ENCODE peak calls at places on chromosomes 3 and 15, in six cellular contexts. X is NCI-H345; Y is Jurkat, Clone E6-1; W is naive thymus-derived CD8-positive, alpha-beta T cell; E is left lung; M is sigmoid colon. Q is an unnamed sample.

GRCh38 chr3:114435733-114436132 is 141.9 kb downstream of the TIGIT start:
- DNase-seq in X (no peak), Y (no peak), W (no peak), E (no peak), M (no peak), Q (no peak)

GRCh38 chr15:77702211-77702957 is 69.7 kb upstream of the LINGO1 start:
- DNase-seq in X (no peak), Y (peak; percentile 4), W (no peak), E (no peak), M (no peak), Q (peak; percentile 49)

GRCh38 chr3:2851835-2852234 is 258.3 kb downstream of the IL5RA start:
- DNase-seq in X (no peak), Y (no peak), W (no peak), E (no peak), M (peak; percentile 70), Q (no peak)

GRCh38 chr3:46947981-46948791 is 28.4 kb downstream of the CCDC12 start:
- DNase-seq in X (peak; percentile 11), Y (peak; percentile 67), W (peak; percentile 25), E (peak; percentile 81), M (no peak), Q (peak; percentile 65)

GRCh38 chr3:28317438-28318022 is 31.0 kb upstream of the ZCWPW2 start:
- DNase-seq in X (peak; percentile 16), Y (peak; percentile 48), W (no peak), E (no peak), M (no peak), Q (peak; percentile 71)

GRCh38 chr3:55161256-55161655 is 233.4 kb upstream of the LRTM1 start:
- DNase-seq in X (no peak), Y (no peak), W (no peak), E (no peak), M (no peak), Q (no peak)

GRCh38 chr3:126028096-126028495 is 55.8 kb downstream of the SLC41A3 start:
- DNase-seq in X (no peak), Y (no peak), W (no peak), E (no peak), M (peak; percentile 25), Q (no peak)

GRCh38 chr3:29202368-29202767 is 78.5 kb upstream of the RBMS3 start:
- DNase-seq in X (no peak), Y (no peak), W (no peak), E (no peak), M (no peak), Q (peak; percentile 40)

GRCh38 chr15:93066834-93067648 is 22.0 kb downstream of the RGMA start:
- DNase-seq in X (no peak), Y (no peak), W (no peak), E (no peak), M (no peak), Q (no peak)

GRCh38 chr3:137764001-137764433 is at the start of gene SOX14:
- DNase-seq in X (peak; percentile 59), Y (no peak), W (no peak), E (peak; percentile 64), M (no peak), Q (no peak)

GRCh38 chr3:64645236-64645635 is 42.6 kb downstream of the ADAMTS9 start:
- DNase-seq in X (no peak), Y (no peak), W (no peak), E (no peak), M (no peak), Q (peak; percentile 48)

GRCh38 chr15:41987925-41988275 is 15.5 kb upstream of the EHD4 start:
- DNase-seq in X (no peak), Y (no peak), W (no peak), E (no peak), M (no peak), Q (no peak)

GRCh38 chr15:81398910-81399551 is 25.0 kb upstream of the TMC3 start:
- DNase-seq in X (no peak), Y (no peak), W (no peak), E (no peak), M (no peak), Q (no peak)

GRCh38 chr3:46027736-46028397 is 584 bp upstream of the XCR1 start:
- DNase-seq in X (no peak), Y (no peak), W (no peak), E (no peak), M (no peak), Q (no peak)

GRCh38 chr3:134373278-134373941 is 837 bp downstream of the AMOTL2 start:
- DNase-seq in X (no peak), Y (no peak), W (no peak), E (peak; percentile 78), M (peak; percentile 95), Q (peak; percentile 92)

GRCh38 chr15:81475471-81475870 is 101.5 kb upstream of the TMC3 start:
- DNase-seq in X (no peak), Y (no peak), W (no peak), E (no peak), M (no peak), Q (no peak)

GRCh38 chr3:108312656-108313055 is 16.3 kb downstream of the HHLA2 start:
- DNase-seq in X (no peak), Y (no peak), W (no peak), E (no peak), M (no peak), Q (no peak)

GRCh38 chr3:37453393-37454391 is 279.3 kb upstream of the LRRFIP2 start:
- DNase-seq in X (peak; percentile 41), Y (no peak), W (no peak), E (peak; percentile 58), M (peak; percentile 83), Q (peak; percentile 19)

GRCh38 chr3:82087958-82088357 is 326.5 kb upstream of the GBE1 start:
- DNase-seq in X (no peak), Y (no peak), W (no peak), E (no peak), M (no peak), Q (peak; percentile 81)

Q was measured in dermis blood vessel endothelial cell.